ENCODE peak calls at places on chromosomes 7 and 10, in six cellular contexts. Q, N, D, U, J and S are unnamed samples.

GRCh38 chr10:6786579-6787031 is 206.5 kb upstream of the PRKCQ start:
- DNase-seq in Q (no peak), N (no peak), J (no peak), D (peak), U (no peak), S (no peak)

GRCh38 chr10:33675235-33675634 is 340.8 kb upstream of the NRP1 start:
- DNase-seq in D (peak), J (no peak), N (no peak), U (no peak), Q (no peak), S (no peak)

GRCh38 chr7:22663319-22663718 is 63.7 kb upstream of the IL6 start:
- DNase-seq in D (no peak), N (peak), J (no peak), U (no peak), Q (no peak), S (no peak)

GRCh38 chr10:3774814-3775670 is 10.0 kb downstream of the KLF6 start:
- DNase-seq in J (no peak), Q (peak), N (no peak), D (peak), U (no peak), S (no peak)

GRCh38 chr10:336247-336646 is 201.0 kb downstream of the ZMYND11 start:
- DNase-seq in Q (no peak), D (no peak), U (no peak), N (no peak), J (no peak), S (no peak)

GRCh38 chr7:133961724-133962123 is 165.4 kb upstream of the LRGUK start:
- DNase-seq in D (no peak), J (no peak), Q (no peak), N (peak), U (no peak), S (no peak)

GRCh38 chr7:117827861-117828260 is 45.4 kb downstream of the CTTNBP2 start:
- DNase-seq in N (no peak), J (no peak), U (no peak), D (peak), Q (no peak), S (no peak)

GRCh38 chr10:118963341-118963740 is 66.2 kb upstream of the NANOS1 start:
- DNase-seq in N (no peak), Q (no peak), J (no peak), U (no peak), D (no peak), S (no peak)

GRCh38 chr7:100827330-100828226 is at the start of gene EPHB4:
- DNase-seq in Q (no peak), D (peak), N (peak), U (peak), J (peak), S (peak)

GRCh38 chr10:132669208-132669861 is 116.6 kb downstream of the NKX6-2 start:
- DNase-seq in N (no peak), U (no peak), J (no peak), D (no peak), Q (no peak), S (no peak)

GRCh38 chr10:1754506-1755177 is 17.3 kb upstream of the ADARB2 start:
- DNase-seq in U (no peak), Q (no peak), J (peak), N (no peak), D (no peak), S (no peak)

GRCh38 chr7:158353606-158354570 is 233.7 kb downstream of the PTPRN2 start:
- DNase-seq in U (no peak), D (no peak), N (peak), Q (no peak), J (no peak), S (peak)

GRCh38 chr7:43534110-43534509 is 48.8 kb upstream of the STK17A start:
- DNase-seq in J (no peak), D (peak), Q (no peak), N (no peak), U (no peak), S (no peak)

GRCh38 chr10:4683137-4683536 is 142.9 kb upstream of the AKR1E2 start:
- DNase-seq in Q (no peak), N (no peak), D (no peak), U (no peak), J (no peak), S (no peak)

GRCh38 chr7:102933763-102934162 is 21.0 kb downstream of the LRRC17 start:
- DNase-seq in Q (no peak), N (no peak), D (peak), J (no peak), U (no peak), S (no peak)

GRCh38 chr10:23543696-23544095 is 104.8 kb downstream of the OTUD1 start:
- DNase-seq in N (no peak), D (no peak), U (no peak), Q (no peak), J (no peak), S (no peak)

GRCh38 chr7:131365876-131366275 is 38.2 kb downstream of the MKLN1 start:
- DNase-seq in J (no peak), Q (no peak), U (no peak), D (peak), N (no peak), S (no peak)

GRCh38 chr7:157389951-157390730 is 53.3 kb downstream of the DNAJB6 start:
- DNase-seq in U (no peak), J (no peak), N (peak), Q (no peak), D (no peak), S (peak)

GRCh38 chr10:126058104-126058503 is 161.7 kb downstream of the FANK1 start:
- DNase-seq in N (no peak), J (no peak), D (no peak), Q (no peak), U (no peak), S (peak)

GRCh38 chr10:126057494-126057893 is 161.1 kb downstream of the FANK1 start:
- DNase-seq in N (no peak), J (no peak), U (no peak), D (no peak), Q (no peak), S (peak)

GRCh38 chr10:126058507-126058906 is 162.1 kb downstream of the FANK1 start:
- DNase-seq in U (no peak), N (no peak), J (no peak), Q (no peak), D (no peak), S (peak)

GRCh38 chr10:126060232-126060935 is 164.0 kb downstream of the FANK1 start:
- DNase-seq in J (no peak), U (no peak), Q (no peak), N (no peak), D (peak), S (peak)

GRCh38 chr10:126059101-126059826 is 162.9 kb downstream of the FANK1 start:
- DNase-seq in J (no peak), U (no peak), N (no peak), D (peak), Q (no peak), S (no peak)
- TF ChIP-seq CTCF in J (no peak), U (no peak), N (no peak), D (no peak), Q (no peak), S (no peak)

DNA sequence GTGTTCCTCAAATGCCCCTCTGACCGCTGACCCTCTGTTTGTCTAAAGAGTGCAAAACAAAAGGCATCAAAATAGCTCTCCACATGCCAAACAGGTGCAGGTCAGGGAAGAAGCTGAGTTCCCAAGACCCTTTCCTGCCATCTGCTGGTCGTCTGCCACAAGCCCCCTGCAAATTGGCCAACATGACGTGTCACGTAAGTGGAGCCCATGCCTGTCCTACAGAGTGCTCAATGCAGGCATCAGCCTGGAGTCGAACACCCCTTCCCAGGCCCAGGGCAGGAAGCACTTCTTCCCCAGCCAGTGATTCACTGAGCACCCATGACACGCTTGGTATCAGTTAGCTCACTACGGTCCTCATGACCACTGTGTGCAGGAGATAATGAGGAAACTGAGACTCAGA is 14.1 kb downstream of the TMEM72 start:
- DNase-seq in Q (peak), U (peak), J (no peak), N (peak), D (no peak), S (peak)
- TF ChIP-seq CTCF in Q (peak), U (peak), J (no peak), N (peak), D (peak), S (peak)

GRCh38 chr7:121099572-121099971 is 111.1 kb downstream of the CPED1 start:
- DNase-seq in J (no peak), U (no peak), N (no peak), Q (peak), D (no peak), S (no peak)
- TF ChIP-seq CTCF in J (no peak), U (peak), N (no peak), Q (peak), D (no peak), S (peak)

GRCh38 chr10:71725998-71726672 is 6.6 kb upstream of the C10orf105 start:
- DNase-seq in Q (peak), N (peak), J (no peak), D (no peak), U (no peak), S (no peak)
- TF ChIP-seq CTCF in Q (peak), N (peak), J (no peak), D (peak), U (peak), S (peak)

GRCh38 chr7:128010392-128011078 is 20.7 kb downstream of the LRRC4 start:
- DNase-seq in Q (no peak), D (no peak), U (no peak), J (no peak), N (peak), S (no peak)
- TF ChIP-seq CTCF in Q (no peak), D (no peak), U (peak), J (no peak), N (no peak), S (peak)